ENCODE peak calls at places on chromosomes 6 and 20, in four cellular contexts. One of them, this sample, is unnamed.

GRCh38 chr20:50226093-50226974 is 35.7 kb downstream of the CEBPB start:
- DNase-seq in PC-3: no peak
- DNase-seq in HCT116: no peak
- DNase-seq in neural progenitor cell: no peak
- DNase-seq in this sample: no peak

GRCh38 chr6:29810371-29810770 is 17.3 kb upstream of the HLA-G start:
- DNase-seq in PC-3: no peak
- DNase-seq in HCT116: no peak
- DNase-seq in neural progenitor cell: no peak
- DNase-seq in this sample: no peak

GRCh38 chr6:80094017-80094416 is 12.5 kb upstream of the BCKDHB start:
- DNase-seq in PC-3: peak; percentile 49
- DNase-seq in HCT116: peak; percentile 6
- DNase-seq in neural progenitor cell: peak; percentile 23
- DNase-seq in this sample: peak; percentile 41

GRCh38 chr20:16666272-16666671 is 63.6 kb upstream of the SNRPB2 start:
- DNase-seq in HCT116: no peak
- DNase-seq in PC-3: peak; percentile 15
- DNase-seq in neural progenitor cell: no peak
- DNase-seq in this sample: peak; percentile 16

GRCh38 chr6:134080171-134080795 is 27.9 kb upstream of the SLC2A12 start:
- DNase-seq in HCT116: no peak
- DNase-seq in neural progenitor cell: no peak
- DNase-seq in PC-3: peak; percentile 15
- DNase-seq in this sample: peak; percentile 17

GRCh38 chr6:40556881-40557280 is 30.3 kb downstream of the LRFN2 start:
- DNase-seq in neural progenitor cell: no peak
- DNase-seq in PC-3: no peak
- DNase-seq in HCT116: no peak
- DNase-seq in this sample: no peak

GRCh38 chr6:28707387-28708282 is 182.0 kb downstream of the GPX5 start:
- DNase-seq in neural progenitor cell: no peak
- DNase-seq in PC-3: no peak
- DNase-seq in HCT116: no peak
- DNase-seq in this sample: no peak

GRCh38 chr6:1223312-1223603 is 88.6 kb upstream of the FOXQ1 start:
- DNase-seq in neural progenitor cell: no peak
- DNase-seq in PC-3: no peak
- DNase-seq in HCT116: no peak
- DNase-seq in this sample: no peak

GRCh38 chr6:38131527-38131965 is 312.0 kb downstream of the ZFAND3 start:
- DNase-seq in neural progenitor cell: no peak
- DNase-seq in HCT116: no peak
- DNase-seq in PC-3: peak; percentile 26
- DNase-seq in this sample: no peak

GRCh38 chr6:155344341-155345006 is 30.2 kb upstream of the TFB1M start:
- DNase-seq in neural progenitor cell: no peak
- DNase-seq in HCT116: no peak
- DNase-seq in PC-3: no peak
- DNase-seq in this sample: no peak

GRCh38 chr20:32429745-32430360 is 71.7 kb downstream of the ASXL1 start:
- DNase-seq in HCT116: no peak
- DNase-seq in neural progenitor cell: no peak
- DNase-seq in PC-3: no peak
- DNase-seq in this sample: no peak

GRCh38 chr20:58938541-58938940 is 42.5 kb upstream of the NELFCD start:
- DNase-seq in HCT116: no peak
- DNase-seq in neural progenitor cell: no peak
- DNase-seq in PC-3: no peak
- DNase-seq in this sample: no peak

GRCh38 chr6:138001750-138002349 is 105.4 kb downstream of the PERP start:
- DNase-seq in neural progenitor cell: peak; percentile 70
- DNase-seq in PC-3: peak; percentile 69
- DNase-seq in HCT116: peak; percentile 48
- DNase-seq in this sample: peak; percentile 73

GRCh38 chr20:59020938-59021551 is 1.8 kb downstream of the TUBB1 start:
- DNase-seq in HCT116: no peak
- DNase-seq in neural progenitor cell: no peak
- DNase-seq in PC-3: peak; percentile 73
- DNase-seq in this sample: no peak

GRCh38 chr6:150599199-150600002 is at the start of gene PLEKHG1:
- DNase-seq in neural progenitor cell: peak; percentile 87
- DNase-seq in HCT116: peak; percentile 12
- DNase-seq in PC-3: peak; percentile 62
- DNase-seq in this sample: peak; percentile 86

GRCh38 chr20:40659567-40659966 is 29.5 kb downstream of the MAFB start:
- DNase-seq in neural progenitor cell: no peak
- DNase-seq in HCT116: no peak
- DNase-seq in PC-3: no peak
- DNase-seq in this sample: no peak

GRCh38 chr6:148803979-148804378 is 57.1 kb downstream of the UST start:
- DNase-seq in neural progenitor cell: no peak
- DNase-seq in PC-3: peak; percentile 3
- DNase-seq in HCT116: no peak
- DNase-seq in this sample: peak; percentile 20

GRCh38 chr6:167828325-167828956 is 1.7 kb downstream of the AFDN start:
- DNase-seq in neural progenitor cell: no peak
- DNase-seq in HCT116: no peak
- DNase-seq in PC-3: peak; percentile 43
- DNase-seq in this sample: no peak

GRCh38 chr6:79432726-79433125 is 104.5 kb downstream of the LCA5 start:
- DNase-seq in HCT116: no peak
- DNase-seq in PC-3: no peak
- DNase-seq in neural progenitor cell: no peak
- DNase-seq in this sample: no peak

GRCh38 chr6:156166093-156166492 is 611.1 kb upstream of the ARID1B start:
- DNase-seq in HCT116: no peak
- DNase-seq in PC-3: no peak
- DNase-seq in neural progenitor cell: no peak
- DNase-seq in this sample: no peak

GRCh38 chr20:48846516-48847492 is 19.0 kb upstream of the PREX1 start:
- DNase-seq in PC-3: no peak
- DNase-seq in HCT116: no peak
- DNase-seq in neural progenitor cell: peak; percentile 54
- DNase-seq in this sample: peak; percentile 82

GRCh38 chr6:117200067-117200466 is 65.3 kb upstream of the VGLL2 start:
- DNase-seq in HCT116: no peak
- DNase-seq in PC-3: no peak
- DNase-seq in neural progenitor cell: no peak
- DNase-seq in this sample: no peak

GRCh38 chr20:18790787-18791186 is 22.8 kb upstream of the SCP2D1 start:
- DNase-seq in HCT116: no peak
- DNase-seq in PC-3: no peak
- DNase-seq in neural progenitor cell: no peak
- DNase-seq in this sample: no peak

GRCh38 chr6:147774856-147775255 is 266.4 kb downstream of the SAMD5 start:
- DNase-seq in PC-3: peak; percentile 9
- DNase-seq in HCT116: no peak
- DNase-seq in neural progenitor cell: peak; percentile 48
- DNase-seq in this sample: peak; percentile 65

GRCh38 chr6:86723729-86724128 is 213.6 kb upstream of the HTR1E start:
- DNase-seq in PC-3: peak; percentile 36
- DNase-seq in HCT116: no peak
- DNase-seq in neural progenitor cell: no peak
- DNase-seq in this sample: peak; percentile 8

GRCh38 chr6:56223995-56224394 is 23.4 kb downstream of the COL21A1 start:
- DNase-seq in PC-3: peak; percentile 97
- DNase-seq in HCT116: no peak
- DNase-seq in neural progenitor cell: no peak
- DNase-seq in this sample: no peak

GRCh38 chr20:50980851-50981713 is 22.5 kb downstream of the MOCS3 start:
- DNase-seq in HCT116: peak; percentile 41
- DNase-seq in neural progenitor cell: peak; percentile 90
- DNase-seq in PC-3: peak; percentile 94
- DNase-seq in this sample: peak; percentile 89

GRCh38 chr20:51668515-51668914 is 99.7 kb downstream of the ATP9A start:
- DNase-seq in PC-3: no peak
- DNase-seq in neural progenitor cell: no peak
- DNase-seq in HCT116: no peak
- DNase-seq in this sample: no peak

GRCh38 chr6:11616200-11616611 is 78.7 kb downstream of the TMEM170B start:
- DNase-seq in PC-3: no peak
- DNase-seq in HCT116: no peak
- DNase-seq in neural progenitor cell: no peak
- DNase-seq in this sample: no peak

GRCh38 chr6:116158641-116159040 is 32.7 kb upstream of the COL10A1 start:
- DNase-seq in PC-3: no peak
- DNase-seq in HCT116: no peak
- DNase-seq in neural progenitor cell: no peak
- DNase-seq in this sample: no peak

GRCh38 chr20:577167-577791 is 32.8 kb downstream of the TCF15 start:
- DNase-seq in HCT116: peak; percentile 77
- DNase-seq in PC-3: peak; percentile 22
- DNase-seq in neural progenitor cell: peak; percentile 58
- DNase-seq in this sample: peak; percentile 88

GRCh38 chr6:6522709-6523108 is 65.8 kb upstream of the LY86 start:
- DNase-seq in neural progenitor cell: no peak
- DNase-seq in HCT116: no peak
- DNase-seq in PC-3: no peak
- DNase-seq in this sample: no peak

GRCh38 chr6:89506716-89507597 is 74.0 kb downstream of the ANKRD6 start:
- DNase-seq in neural progenitor cell: no peak
- DNase-seq in PC-3: no peak
- DNase-seq in HCT116: no peak
- DNase-seq in this sample: no peak

GRCh38 chr6:142885182-142885867 is 59.7 kb downstream of the HIVEP2 start:
- DNase-seq in HCT116: peak; percentile 94
- DNase-seq in neural progenitor cell: peak; percentile 65
- DNase-seq in PC-3: peak; percentile 94
- DNase-seq in this sample: peak; percentile 91

GRCh38 chr6:142857609-142858195 is 87.3 kb downstream of the HIVEP2 start:
- DNase-seq in HCT116: no peak
- DNase-seq in neural progenitor cell: no peak
- DNase-seq in PC-3: no peak
- DNase-seq in this sample: no peak

DNA sequence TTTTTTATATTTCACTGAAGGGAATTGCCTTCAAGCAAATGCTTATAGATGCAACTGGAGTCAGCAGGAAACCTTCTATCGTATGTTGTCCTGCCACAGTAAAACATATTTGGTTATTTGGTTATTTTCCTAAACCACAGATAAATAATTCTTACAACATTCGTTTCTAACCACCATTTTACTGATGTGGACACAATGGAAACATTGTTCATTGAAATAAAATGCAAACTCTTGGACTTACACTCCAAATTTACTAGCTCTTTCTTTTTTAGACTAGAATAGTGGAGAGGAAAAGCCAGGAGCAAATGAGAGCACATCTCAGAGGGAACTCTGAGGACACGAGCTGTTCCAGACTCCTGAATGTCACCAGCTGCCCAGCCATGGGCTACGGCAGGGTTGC is 114.8 kb downstream of the RPS12 start:
- DNase-seq in neural progenitor cell: no peak
- DNase-seq in HCT116: no peak
- DNase-seq in PC-3: peak; percentile 13
- DNase-seq in this sample: no peak
- TF ChIP-seq CTCF in neural progenitor cell: no peak
- TF ChIP-seq CTCF in HCT116: no peak
- TF ChIP-seq CTCF in PC-3: no peak
- TF ChIP-seq CTCF in this sample: no peak

GRCh38 chr20:57441510-57442154 is 50.4 kb downstream of the RBM38 start:
- DNase-seq in HCT116: no peak
- DNase-seq in neural progenitor cell: no peak
- DNase-seq in PC-3: no peak
- DNase-seq in this sample: no peak

GRCh38 chr20:57443349-57443748 is 52.2 kb downstream of the RBM38 start:
- DNase-seq in neural progenitor cell: no peak
- DNase-seq in HCT116: no peak
- DNase-seq in PC-3: no peak
- DNase-seq in this sample: no peak

GRCh38 chr20:57442160-57442887 is 51.1 kb downstream of the RBM38 start:
- DNase-seq in HCT116: no peak
- DNase-seq in neural progenitor cell: no peak
- DNase-seq in PC-3: no peak
- DNase-seq in this sample: no peak

GRCh38 chr20:57443866-57444265 is 52.7 kb downstream of the RBM38 start:
- DNase-seq in neural progenitor cell: no peak
- DNase-seq in PC-3: no peak
- DNase-seq in HCT116: no peak
- DNase-seq in this sample: no peak

GRCh38 chr20:57442888-57443239 is 51.7 kb downstream of the RBM38 start:
- DNase-seq in neural progenitor cell: no peak
- DNase-seq in PC-3: no peak
- DNase-seq in HCT116: no peak
- DNase-seq in this sample: no peak
- H3K27ac ChIP-seq in neural progenitor cell: no peak overlapping the region
- H3K27ac ChIP-seq in PC-3: no peak overlapping the region
- H3K27ac ChIP-seq in HCT116: no peak overlapping the region
- H3K27ac ChIP-seq in this sample: no peak overlapping the region

DNA sequence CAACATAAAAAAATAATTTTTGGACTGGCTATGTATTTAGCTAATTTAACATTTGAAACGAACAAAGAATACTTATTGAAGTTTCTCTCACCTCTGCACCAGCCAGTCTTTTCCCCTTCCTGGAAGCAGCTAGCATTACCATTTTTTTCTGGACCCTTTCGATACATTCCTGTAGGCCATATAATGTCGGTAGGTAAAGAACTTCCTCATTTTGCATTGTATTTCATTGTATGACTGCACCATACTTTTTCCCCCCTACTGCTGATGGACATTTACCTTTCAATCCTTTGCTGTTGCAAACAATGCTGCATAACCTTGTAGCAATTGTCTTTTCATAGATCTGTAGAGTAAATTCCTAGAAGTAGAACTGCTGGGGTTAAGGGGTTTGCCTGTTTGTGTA is 17.6 kb downstream of the CBFA2T2 start:
- DNase-seq in neural progenitor cell: no peak
- DNase-seq in HCT116: no peak
- DNase-seq in PC-3: no peak
- DNase-seq in this sample: no peak
- TF ChIP-seq EZH2phosphoT487 in neural progenitor cell: no peak
- TF ChIP-seq EZH2phosphoT487 in HCT116: no peak
- TF ChIP-seq EZH2phosphoT487 in PC-3: no peak
- TF ChIP-seq EZH2phosphoT487 in this sample: no peak

GRCh38 chr20:38349856-38350255 is 3.6 kb downstream of the LBP start:
- DNase-seq in HCT116: no peak
- DNase-seq in neural progenitor cell: no peak
- DNase-seq in PC-3: no peak
- DNase-seq in this sample: no peak
- TF ChIP-seq CTCF in HCT116: no peak
- TF ChIP-seq CTCF in neural progenitor cell: no peak
- TF ChIP-seq CTCF in PC-3: no peak
- TF ChIP-seq CTCF in this sample: no peak

GRCh38 chr20:62494980-62495797 is 19.4 kb upstream of the GATA5 start:
- DNase-seq in neural progenitor cell: no peak
- DNase-seq in PC-3: no peak
- DNase-seq in HCT116: no peak
- DNase-seq in this sample: no peak
- H3K27ac ChIP-seq in neural progenitor cell: no peak overlapping the region
- H3K27ac ChIP-seq in PC-3: no peak overlapping the region
- H3K27ac ChIP-seq in HCT116: no peak overlapping the region
- H3K27ac ChIP-seq in this sample: no peak overlapping the region

This sample was measured in GM23338.